ENCODE peak calls at places on chromosomes 4 and X, in five cellular contexts. Y is SK-N-SH, D is GM12878, I is K562, A is HepG2. H is an unnamed sample.

GRCh38 chrX:10071451-10072163 is 85.2 kb upstream of the CLCN4 start:
- DNase-seq in A (no peak), Y (no peak), I (no peak), D (no peak), H (no peak)

GRCh38 chrX:68146054-68146453 is 287.2 kb downstream of the OPHN1 start:
- DNase-seq in I (peak), Y (peak), A (peak), D (no peak), H (peak)

GRCh38 chr4:124803641-124804040 is 91.1 kb upstream of the ANKRD50 start:
- DNase-seq in A (no peak), D (no peak), I (no peak), Y (no peak), H (no peak)

GRCh38 chr4:6731301-6731641 is 15.3 kb downstream of the BLOC1S4 start:
- DNase-seq in A (no peak), D (no peak), Y (no peak), I (no peak), H (no peak)

GRCh38 chrX:129427267-129427666 is 96.0 kb downstream of the SMARCA1 start:
- DNase-seq in A (no peak), I (no peak), D (no peak), Y (no peak), H (no peak)

GRCh38 chr4:138984647-138985046 is 30.9 kb upstream of the NOCT start:
- DNase-seq in I (no peak), Y (no peak), D (no peak), A (no peak), H (no peak)

GRCh38 chrX:71636438-71637252 is 18.3 kb upstream of the CXCR3 start:
- DNase-seq in D (no peak), Y (no peak), I (no peak), A (no peak), H (no peak)

GRCh38 chr4:116055857-116056827 is 942.7 kb upstream of the NDST4 start:
- DNase-seq in I (peak), Y (peak), A (no peak), D (no peak), H (no peak)

GRCh38 chr4:125140966-125141495 is 173.7 kb upstream of the FAT4 start:
- DNase-seq in I (no peak), Y (peak), D (no peak), A (no peak), H (no peak)

GRCh38 chr4:21522296-21522695 is 426.3 kb downstream of the KCNIP4 start:
- DNase-seq in I (no peak), A (no peak), Y (no peak), D (no peak), H (no peak)

GRCh38 chr4:78542373-78542772 is 9.2 kb upstream of the ANXA3 start:
- DNase-seq in D (no peak), Y (no peak), A (peak), I (no peak), H (no peak)

GRCh38 chr4:177051473-177052060 is 258.1 kb upstream of the NEIL3 start:
- DNase-seq in D (no peak), Y (peak), A (peak), I (peak), H (peak)

GRCh38 chrX:109842611-109843010 is 109.6 kb upstream of the ACSL4 start:
- DNase-seq in Y (no peak), A (no peak), I (no peak), D (no peak), H (no peak)

GRCh38 chrX:99549381-99549780 is 860.7 kb downstream of the PCDH19 start:
- DNase-seq in A (no peak), Y (no peak), I (no peak), D (no peak), H (no peak)

GRCh38 chrX:39857780-39858179 is 240.0 kb downstream of the BCOR start:
- DNase-seq in A (no peak), Y (no peak), D (no peak), I (no peak), H (no peak)

GRCh38 chr4:166735553-166735952 is 498.7 kb downstream of the SPOCK3 start:
- DNase-seq in I (no peak), A (no peak), D (no peak), Y (no peak), H (no peak)

GRCh38 chr4:24473309-24473721 is 111.0 kb downstream of the DHX15 start:
- DNase-seq in A (no peak), Y (peak), I (peak), D (no peak), H (peak)

GRCh38 chrX:69231903-69232302 is 66.7 kb upstream of the PJA1 start:
- DNase-seq in D (no peak), A (no peak), I (no peak), Y (no peak), H (no peak)

GRCh38 chr4:112557676-112558411 is 41.9 kb upstream of the NEUROG2 start:
- DNase-seq in D (no peak), I (no peak), Y (no peak), A (no peak), H (no peak)

GRCh38 chr4:95921470-95921869 is 81.6 kb downstream of the PDHA2 start:
- DNase-seq in D (no peak), I (no peak), A (no peak), Y (no peak), H (no peak)

GRCh38 chrX:78555401-78555980 is 103.6 kb downstream of the RTL3 start:
- DNase-seq in A (no peak), Y (no peak), D (no peak), I (peak), H (peak)

GRCh38 chr4:151569650-151570049 is 160.7 kb downstream of the FHIP1A start:
- DNase-seq in D (no peak), A (no peak), Y (no peak), I (no peak), H (no peak)

GRCh38 chrX:42119076-42119475 is 195.7 kb upstream of the CASK start:
- DNase-seq in I (no peak), D (no peak), Y (no peak), A (peak), H (no peak)

GRCh38 chr4:156109943-156110925 is 156.6 kb upstream of the CTSO start:
- DNase-seq in A (no peak), D (no peak), Y (no peak), I (peak), H (peak)

GRCh38 chr4:17635056-17635455 is 20.6 kb downstream of the MED28 start:
- DNase-seq in A (no peak), D (no peak), I (no peak), Y (no peak), H (peak)

GRCh38 chr4:5569451-5569850 is 138.9 kb downstream of the EVC2 start:
- DNase-seq in Y (no peak), I (no peak), D (no peak), A (no peak), H (no peak)

GRCh38 chr4:5566526-5566925 is 141.8 kb downstream of the EVC2 start:
- DNase-seq in A (no peak), D (no peak), I (no peak), Y (no peak), H (no peak)

GRCh38 chr4:5566991-5567390 is 141.4 kb downstream of the EVC2 start:
- DNase-seq in D (no peak), Y (no peak), A (no peak), I (no peak), H (no peak)

GRCh38 chr4:5568931-5569330 is 139.4 kb downstream of the EVC2 start:
- DNase-seq in I (no peak), Y (no peak), D (no peak), A (no peak), H (no peak)

DNA sequence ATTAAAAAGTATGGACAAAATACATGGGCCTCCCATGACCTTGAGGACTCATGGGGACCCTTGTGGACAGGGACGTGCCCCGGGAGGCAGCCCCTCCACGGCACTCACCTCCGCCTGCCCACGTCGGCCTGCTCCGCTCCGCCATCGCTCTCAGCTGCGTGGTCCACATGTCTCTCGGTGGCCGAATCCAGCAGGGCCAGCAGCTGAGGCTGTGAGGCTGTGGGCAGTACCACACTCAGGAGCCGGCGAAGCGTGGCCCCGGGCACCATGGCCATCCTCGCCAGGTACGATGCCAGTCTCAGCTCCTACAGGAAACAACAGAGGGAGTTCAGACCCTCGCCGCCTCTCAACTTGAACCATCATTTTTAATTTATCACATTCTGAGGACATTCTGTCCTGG is 140.0 kb downstream of the EVC2 start:
- DNase-seq in A (no peak), Y (no peak), I (no peak), D (no peak), H (no peak)
- H3K27ac ChIP-seq in A (no peak), Y (no peak), I (no peak), D (no peak), H (no peak)

DNA sequence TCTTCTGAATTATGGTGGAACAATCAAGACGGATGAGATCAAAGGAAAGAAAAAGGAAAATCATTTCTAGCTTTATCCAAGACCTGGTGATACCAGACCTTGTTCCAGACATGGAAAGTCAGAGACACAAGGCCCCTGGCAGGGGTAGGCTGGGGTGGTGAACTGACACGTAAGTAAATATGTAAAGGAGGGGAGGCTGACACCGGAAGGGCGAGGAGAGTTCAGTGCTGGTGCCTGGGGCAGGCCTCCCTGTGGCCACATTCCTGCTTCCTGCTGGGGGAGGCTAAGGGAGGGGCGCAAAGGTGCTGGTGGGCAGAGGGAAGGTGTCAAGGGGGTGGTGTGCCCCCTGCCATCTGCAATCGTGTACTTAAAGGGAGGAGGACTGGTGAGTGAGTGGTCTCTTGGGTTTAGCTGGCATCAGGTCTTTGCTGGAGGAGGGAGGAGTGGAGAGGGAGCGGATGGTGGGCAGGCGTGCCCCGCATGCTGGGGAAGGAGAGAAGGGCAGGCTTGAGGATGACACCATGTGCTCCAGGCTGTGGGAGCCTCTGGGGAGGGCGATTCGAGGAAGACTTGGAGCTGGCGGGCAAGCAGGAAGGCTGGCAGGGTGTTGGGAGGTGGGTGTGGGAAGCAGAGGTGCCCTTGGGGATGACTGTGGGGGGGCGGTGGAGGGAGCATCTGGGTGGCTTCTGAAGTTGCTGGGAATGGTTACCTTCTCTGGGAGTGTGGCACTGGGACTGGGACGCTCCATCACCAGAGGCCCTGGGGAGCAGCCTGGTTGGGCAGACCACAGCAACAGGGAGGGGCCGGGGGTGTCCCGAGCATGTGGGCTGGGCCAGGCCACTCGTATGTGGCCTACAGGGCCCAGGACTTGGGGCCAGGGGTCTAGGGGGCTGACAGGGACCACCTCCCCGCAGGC is 30.6 kb upstream of the AFAP1 start:
- DNase-seq in Y (peak), I (no peak), D (no peak), A (peak), H (no peak)
- TF ChIP-seq REST in Y (no peak), I (no peak), D (no peak), A (no peak), H (no peak)

GRCh38 chr4:81472249-81473085 is 760 bp upstream of the RASGEF1B start:
- DNase-seq in A (peak), Y (peak), D (peak), I (no peak), H (peak)

GRCh38 chr4:81469774-81470455 is 1.8 kb downstream of the RASGEF1B start:
- DNase-seq in Y (no peak), D (no peak), A (no peak), I (no peak), H (no peak)

GRCh38 chr4:81470456-81471327 is 1.0 kb downstream of the RASGEF1B start:
- DNase-seq in A (no peak), D (no peak), I (no peak), Y (no peak), H (no peak)

GRCh38 chr4:81473086-81473396 is 1.3 kb upstream of the RASGEF1B start:
- DNase-seq in I (no peak), Y (no peak), A (no peak), D (no peak), H (no peak)

GRCh38 chr4:81471361-81472248 is at the start of gene RASGEF1B:
- DNase-seq in D (peak), A (peak), Y (peak), I (peak), H (peak)
- TF ChIP-seq GABPA in D (no peak), A (no peak), Y (no peak), I (no peak), H (no peak)

GRCh38 chr4:169047967-169048366 is 37.9 kb upstream of the CBR4 start:
- DNase-seq in A (no peak), D (no peak), I (no peak), Y (no peak), H (no peak)

GRCh38 chr4:169048867-169049266 is 38.8 kb upstream of the CBR4 start:
- DNase-seq in I (no peak), D (no peak), Y (no peak), A (no peak), H (no peak)

GRCh38 chr4:169051936-169052335 is 41.9 kb upstream of the CBR4 start:
- DNase-seq in I (no peak), D (no peak), A (no peak), Y (no peak), H (no peak)

GRCh38 chr4:169051331-169051730 is 41.3 kb upstream of the CBR4 start:
- DNase-seq in A (no peak), D (no peak), I (no peak), Y (no peak), H (no peak)

GRCh38 chr4:169050308-169050707 is 40.3 kb upstream of the CBR4 start:
- DNase-seq in Y (no peak), D (no peak), I (no peak), A (no peak), H (no peak)
- H3K27ac ChIP-seq in Y (no peak), D (no peak), I (no peak), A (no peak), H (no peak)

GRCh38 chr4:183493246-183493645 is 11.6 kb upstream of the ING2 start:
- DNase-seq in Y (no peak), A (no peak), D (no peak), I (no peak), H (no peak)
- TF ChIP-seq REST in Y (no peak), A (no peak), D (no peak), I (no peak), H (no peak)

DNA sequence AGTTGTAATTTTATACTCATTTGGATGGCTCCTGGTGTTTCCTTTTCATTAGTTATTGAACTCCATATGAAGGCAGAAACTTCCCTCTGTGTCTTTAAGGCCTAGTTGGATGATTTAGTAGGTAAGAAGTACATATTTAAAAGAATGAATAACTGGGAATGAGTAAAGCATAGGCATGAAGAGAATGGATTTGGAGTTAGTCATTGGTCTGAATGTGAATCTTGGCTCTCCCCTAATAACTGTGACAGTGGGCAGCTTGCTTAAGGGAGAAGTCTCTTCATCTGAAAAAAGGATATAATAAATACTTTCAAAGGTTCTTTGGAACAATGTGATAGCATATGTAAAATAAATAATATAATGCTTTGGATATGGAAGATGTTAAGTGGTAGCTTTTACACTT is 13.2 kb downstream of the SNX25 start:
- DNase-seq in A (no peak), Y (no peak), I (no peak), D (no peak), H (no peak)
- TF ChIP-seq GABPA in A (no peak), Y (no peak), I (no peak), D (no peak), H (no peak)

DNA sequence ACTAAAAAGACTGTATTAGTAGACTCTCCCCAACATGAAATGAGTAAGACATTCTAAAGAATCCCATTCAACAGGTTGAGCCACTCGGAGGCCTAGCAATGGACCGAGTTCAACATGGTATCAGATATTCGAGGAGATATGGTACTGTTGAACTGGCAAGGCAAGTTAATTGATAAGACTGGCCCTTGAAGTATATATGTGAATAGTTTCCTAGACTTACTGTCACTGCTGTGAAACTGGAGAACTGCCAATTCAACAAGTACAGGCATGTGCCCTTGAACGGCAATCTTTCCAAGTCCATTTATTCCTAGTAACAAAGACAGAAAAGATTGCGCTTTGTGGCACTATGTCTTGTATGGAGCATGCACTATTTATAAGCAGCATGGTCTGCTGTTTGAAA is 24.4 kb downstream of the FAT1 start:
- DNase-seq in I (no peak), A (peak), D (no peak), Y (no peak), H (no peak)
- H3K27ac ChIP-seq in I (no peak), A (peak), D (no peak), Y (no peak), H (no peak)

H was measured in HL-60.